ENCODE peak calls at places on chromosomes 1 and 21, in nine cellular contexts. One of them, this sample, is unnamed.

GRCh38 chr1:1616045-1616821 is 933 bp downstream of the MIB2 start:
- DNase-seq in astrocyte of the cerebellum: no peak
- DNase-seq in bronchial epithelial cell: no peak
- DNase-seq in activated B cell treated with CpG ODN at 0.5 μM for 24 hours: no peak
- DNase-seq in glutamatergic neuron: peak; percentile 49
- DNase-seq in fibroblast of villous mesenchyme: peak; percentile 48
- DNase-seq in GM13977: peak; percentile 86
- DNase-seq in WERI-Rb-1: no peak
- DNase-seq in RWPE1: no peak
- DNase-seq in this sample: no peak

GRCh38 chr1:23798662-23799142 is 1.9 kb downstream of the GALE start:
- DNase-seq in RWPE1: no peak
- DNase-seq in astrocyte of the cerebellum: no peak
- DNase-seq in activated B cell treated with CpG ODN at 0.5 μM for 24 hours: no peak
- DNase-seq in fibroblast of villous mesenchyme: no peak
- DNase-seq in bronchial epithelial cell: no peak
- DNase-seq in GM13977: peak; percentile 28
- DNase-seq in WERI-Rb-1: no peak
- DNase-seq in glutamatergic neuron: no peak
- DNase-seq in this sample: no peak

GRCh38 chr21:32604484-32604883 is 7.7 kb downstream of the CFAP298 start:
- DNase-seq in WERI-Rb-1: peak; percentile 75
- DNase-seq in GM13977: no peak
- DNase-seq in glutamatergic neuron: peak; percentile 80
- DNase-seq in activated B cell treated with CpG ODN at 0.5 μM for 24 hours: no peak
- DNase-seq in bronchial epithelial cell: no peak
- DNase-seq in RWPE1: no peak
- DNase-seq in fibroblast of villous mesenchyme: no peak
- DNase-seq in astrocyte of the cerebellum: no peak
- DNase-seq in this sample: no peak

GRCh38 chr1:245154429-245155185 is at the start of gene KIF26B:
- DNase-seq in activated B cell treated with CpG ODN at 0.5 μM for 24 hours: peak; percentile 31
- DNase-seq in WERI-Rb-1: peak; percentile 36
- DNase-seq in bronchial epithelial cell: peak; percentile 68
- DNase-seq in glutamatergic neuron: peak; percentile 65
- DNase-seq in fibroblast of villous mesenchyme: peak; percentile 61
- DNase-seq in astrocyte of the cerebellum: no peak
- DNase-seq in GM13977: peak; percentile 70
- DNase-seq in RWPE1: peak; percentile 66
- DNase-seq in this sample: peak; percentile 80

GRCh38 chr1:99645699-99646531 is at the start of gene PALMD:
- DNase-seq in fibroblast of villous mesenchyme: no peak
- DNase-seq in glutamatergic neuron: peak; percentile 39
- DNase-seq in activated B cell treated with CpG ODN at 0.5 μM for 24 hours: no peak
- DNase-seq in WERI-Rb-1: peak; percentile 61
- DNase-seq in GM13977: no peak
- DNase-seq in RWPE1: peak; percentile 32
- DNase-seq in astrocyte of the cerebellum: no peak
- DNase-seq in bronchial epithelial cell: peak; percentile 82
- DNase-seq in this sample: no peak

GRCh38 chr1:202590119-202590518 is 120.1 kb downstream of the SYT2 start:
- DNase-seq in activated B cell treated with CpG ODN at 0.5 μM for 24 hours: no peak
- DNase-seq in RWPE1: no peak
- DNase-seq in GM13977: no peak
- DNase-seq in WERI-Rb-1: no peak
- DNase-seq in glutamatergic neuron: no peak
- DNase-seq in fibroblast of villous mesenchyme: no peak
- DNase-seq in bronchial epithelial cell: no peak
- DNase-seq in astrocyte of the cerebellum: no peak
- DNase-seq in this sample: no peak

GRCh38 chr1:54180666-54181360 is 19.0 kb downstream of the CYB5RL start:
- DNase-seq in WERI-Rb-1: peak; percentile 55
- DNase-seq in astrocyte of the cerebellum: no peak
- DNase-seq in fibroblast of villous mesenchyme: no peak
- DNase-seq in activated B cell treated with CpG ODN at 0.5 μM for 24 hours: no peak
- DNase-seq in glutamatergic neuron: peak; percentile 51
- DNase-seq in GM13977: no peak
- DNase-seq in RWPE1: no peak
- DNase-seq in bronchial epithelial cell: no peak
- DNase-seq in this sample: no peak

GRCh38 chr1:21894034-21894881 is 42.9 kb downstream of the HSPG2 start:
- DNase-seq in glutamatergic neuron: no peak
- DNase-seq in GM13977: no peak
- DNase-seq in fibroblast of villous mesenchyme: no peak
- DNase-seq in astrocyte of the cerebellum: no peak
- DNase-seq in bronchial epithelial cell: no peak
- DNase-seq in activated B cell treated with CpG ODN at 0.5 μM for 24 hours: no peak
- DNase-seq in RWPE1: no peak
- DNase-seq in WERI-Rb-1: no peak
- DNase-seq in this sample: no peak

GRCh38 chr1:155218854-155219591 is 10.5 kb downstream of the MTX1 start:
- DNase-seq in astrocyte of the cerebellum: no peak
- DNase-seq in RWPE1: no peak
- DNase-seq in glutamatergic neuron: no peak
- DNase-seq in GM13977: no peak
- DNase-seq in bronchial epithelial cell: peak; percentile 63
- DNase-seq in activated B cell treated with CpG ODN at 0.5 μM for 24 hours: no peak
- DNase-seq in fibroblast of villous mesenchyme: peak; percentile 69
- DNase-seq in WERI-Rb-1: peak; percentile 79
- DNase-seq in this sample: no peak

GRCh38 chr1:245129811-245130210 is 25.0 kb upstream of the KIF26B start:
- DNase-seq in WERI-Rb-1: no peak
- DNase-seq in glutamatergic neuron: no peak
- DNase-seq in activated B cell treated with CpG ODN at 0.5 μM for 24 hours: no peak
- DNase-seq in GM13977: no peak
- DNase-seq in bronchial epithelial cell: no peak
- DNase-seq in RWPE1: no peak
- DNase-seq in fibroblast of villous mesenchyme: no peak
- DNase-seq in astrocyte of the cerebellum: peak; percentile 44
- DNase-seq in this sample: no peak

GRCh38 chr1:44605904-44606615 is 68.2 kb downstream of the TMEM53 start:
- DNase-seq in glutamatergic neuron: no peak
- DNase-seq in GM13977: no peak
- DNase-seq in activated B cell treated with CpG ODN at 0.5 μM for 24 hours: no peak
- DNase-seq in fibroblast of villous mesenchyme: no peak
- DNase-seq in astrocyte of the cerebellum: no peak
- DNase-seq in bronchial epithelial cell: peak; percentile 21
- DNase-seq in RWPE1: peak; percentile 75
- DNase-seq in WERI-Rb-1: no peak
- DNase-seq in this sample: no peak

GRCh38 chr1:44609412-44609767 is 64.9 kb downstream of the TMEM53 start:
- DNase-seq in glutamatergic neuron: peak; percentile 85
- DNase-seq in activated B cell treated with CpG ODN at 0.5 μM for 24 hours: no peak
- DNase-seq in fibroblast of villous mesenchyme: peak; percentile 49
- DNase-seq in astrocyte of the cerebellum: no peak
- DNase-seq in RWPE1: no peak
- DNase-seq in bronchial epithelial cell: peak; percentile 28
- DNase-seq in GM13977: no peak
- DNase-seq in WERI-Rb-1: peak; percentile 90
- DNase-seq in this sample: no peak

GRCh38 chr1:44609768-44610526 is 64.3 kb downstream of the TMEM53 start:
- DNase-seq in activated B cell treated with CpG ODN at 0.5 μM for 24 hours: no peak
- DNase-seq in WERI-Rb-1: no peak
- DNase-seq in GM13977: no peak
- DNase-seq in fibroblast of villous mesenchyme: no peak
- DNase-seq in RWPE1: no peak
- DNase-seq in astrocyte of the cerebellum: no peak
- DNase-seq in bronchial epithelial cell: no peak
- DNase-seq in glutamatergic neuron: no peak
- DNase-seq in this sample: no peak

GRCh38 chr1:44606701-44607281 is 67.5 kb downstream of the TMEM53 start:
- DNase-seq in astrocyte of the cerebellum: no peak
- DNase-seq in RWPE1: no peak
- DNase-seq in activated B cell treated with CpG ODN at 0.5 μM for 24 hours: no peak
- DNase-seq in fibroblast of villous mesenchyme: no peak
- DNase-seq in glutamatergic neuron: no peak
- DNase-seq in bronchial epithelial cell: no peak
- DNase-seq in GM13977: no peak
- DNase-seq in WERI-Rb-1: no peak
- DNase-seq in this sample: no peak

GRCh38 chr1:44608141-44608540 is 66.1 kb downstream of the TMEM53 start:
- DNase-seq in astrocyte of the cerebellum: no peak
- DNase-seq in WERI-Rb-1: no peak
- DNase-seq in RWPE1: no peak
- DNase-seq in fibroblast of villous mesenchyme: no peak
- DNase-seq in glutamatergic neuron: no peak
- DNase-seq in activated B cell treated with CpG ODN at 0.5 μM for 24 hours: no peak
- DNase-seq in GM13977: no peak
- DNase-seq in bronchial epithelial cell: peak; percentile 16
- DNase-seq in this sample: no peak
- TF ChIP-seq CTCF in astrocyte of the cerebellum: peak; percentile 16
- TF ChIP-seq CTCF in WERI-Rb-1: peak; percentile 36
- TF ChIP-seq CTCF in RWPE1: no peak
- TF ChIP-seq CTCF in fibroblast of villous mesenchyme: peak; percentile 33
- TF ChIP-seq CTCF in glutamatergic neuron: no peak
- TF ChIP-seq CTCF in activated B cell treated with CpG ODN at 0.5 μM for 24 hours: no peak
- TF ChIP-seq CTCF in GM13977: peak; percentile 33
- TF ChIP-seq CTCF in bronchial epithelial cell: peak; percentile 6
- TF ChIP-seq CTCF in this sample: peak; percentile 38

DNA sequence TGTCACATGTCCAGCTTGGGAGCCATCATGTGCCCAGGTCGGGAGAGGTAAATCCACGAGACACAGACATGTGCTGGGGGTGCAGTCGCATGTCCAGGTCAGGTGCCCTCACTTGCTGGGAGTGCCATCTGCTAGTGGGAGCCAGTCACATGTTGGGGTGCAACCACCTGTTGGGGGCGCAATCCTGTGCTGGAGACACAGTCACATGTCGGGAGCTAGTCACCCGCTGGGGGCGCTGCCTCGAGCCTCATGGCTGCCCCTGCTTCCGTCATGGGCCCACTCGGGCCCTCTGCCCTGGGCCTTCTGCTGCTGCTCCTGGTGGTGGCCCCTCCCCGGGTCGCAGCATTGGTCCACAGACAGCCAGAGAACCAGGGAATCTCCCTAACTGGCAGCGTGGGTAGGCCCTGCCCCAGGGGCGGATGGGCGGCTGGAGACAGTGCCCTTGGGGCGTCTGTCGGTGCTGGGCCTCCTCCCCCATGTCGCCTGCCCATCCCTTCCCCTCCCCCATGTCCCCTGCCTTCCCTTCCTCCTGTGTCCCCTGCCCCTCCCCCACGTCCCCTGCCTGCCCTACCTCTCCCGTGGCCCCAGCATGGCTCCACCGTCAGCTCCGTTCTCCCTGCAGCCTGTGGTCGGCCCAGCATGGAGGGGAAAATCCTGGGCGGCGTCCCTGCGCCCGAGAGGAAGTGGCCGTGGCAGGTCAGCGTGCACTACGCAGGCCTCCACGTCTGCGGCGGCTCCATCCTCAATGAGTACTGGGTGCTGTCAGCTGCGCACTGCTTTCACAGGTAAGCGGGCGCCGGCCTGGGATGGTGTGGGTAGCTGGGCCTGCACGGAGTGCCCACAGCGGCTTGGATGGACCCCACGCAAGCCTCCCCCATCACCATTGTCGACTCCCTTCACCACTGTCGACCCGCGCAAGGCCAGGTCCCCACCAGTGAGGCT is at the start of gene PRSS38:
- DNase-seq in WERI-Rb-1: no peak
- DNase-seq in astrocyte of the cerebellum: no peak
- DNase-seq in RWPE1: no peak
- DNase-seq in bronchial epithelial cell: no peak
- DNase-seq in glutamatergic neuron: no peak
- DNase-seq in activated B cell treated with CpG ODN at 0.5 μM for 24 hours: no peak
- DNase-seq in fibroblast of villous mesenchyme: no peak
- DNase-seq in GM13977: no peak
- DNase-seq in this sample: no peak
- TF ChIP-seq CTCF in WERI-Rb-1: no peak
- TF ChIP-seq CTCF in astrocyte of the cerebellum: no peak
- TF ChIP-seq CTCF in RWPE1: no peak
- TF ChIP-seq CTCF in bronchial epithelial cell: no peak
- TF ChIP-seq CTCF in glutamatergic neuron: no peak
- TF ChIP-seq CTCF in activated B cell treated with CpG ODN at 0.5 μM for 24 hours: no peak
- TF ChIP-seq CTCF in fibroblast of villous mesenchyme: no peak
- TF ChIP-seq CTCF in GM13977: no peak
- TF ChIP-seq CTCF in this sample: no peak

DNA sequence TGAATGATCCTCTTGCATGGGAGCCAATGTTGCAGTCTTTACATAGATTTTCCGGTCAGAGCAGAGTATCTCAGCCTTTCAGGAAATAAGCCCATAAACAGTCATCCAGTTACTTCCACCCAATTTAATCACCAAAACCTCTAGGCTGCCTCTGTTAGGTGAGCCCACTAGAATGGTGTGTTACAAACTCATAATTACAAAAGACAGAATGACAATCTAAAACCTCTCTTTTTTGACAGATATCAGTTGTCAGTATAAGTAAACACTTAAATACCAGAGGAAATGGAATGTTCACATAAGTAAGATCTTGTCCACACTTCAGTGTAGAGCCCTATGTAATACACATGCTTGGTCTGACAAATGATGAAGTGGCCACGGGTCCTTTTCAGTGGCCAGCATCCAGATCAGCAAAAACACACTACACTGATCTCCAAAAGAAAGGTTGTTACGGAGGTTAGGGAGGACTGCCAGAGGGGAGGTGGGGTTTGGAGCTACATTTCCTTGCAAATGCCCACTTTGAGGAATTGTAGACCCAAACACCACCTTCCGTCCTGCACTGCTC is 71.3 kb upstream of the FBXO28 start:
- DNase-seq in RWPE1: no peak
- DNase-seq in WERI-Rb-1: no peak
- DNase-seq in bronchial epithelial cell: no peak
- DNase-seq in fibroblast of villous mesenchyme: no peak
- DNase-seq in astrocyte of the cerebellum: no peak
- DNase-seq in activated B cell treated with CpG ODN at 0.5 μM for 24 hours: no peak
- DNase-seq in GM13977: no peak
- DNase-seq in glutamatergic neuron: no peak
- DNase-seq in this sample: no peak
- TF ChIP-seq CTCF in RWPE1: no peak
- TF ChIP-seq CTCF in WERI-Rb-1: no peak
- TF ChIP-seq CTCF in bronchial epithelial cell: no peak
- TF ChIP-seq CTCF in fibroblast of villous mesenchyme: no peak
- TF ChIP-seq CTCF in astrocyte of the cerebellum: no peak
- TF ChIP-seq CTCF in activated B cell treated with CpG ODN at 0.5 μM for 24 hours: no peak
- TF ChIP-seq CTCF in GM13977: no peak
- TF ChIP-seq CTCF in glutamatergic neuron: no peak
- TF ChIP-seq CTCF in this sample: no peak

DNA sequence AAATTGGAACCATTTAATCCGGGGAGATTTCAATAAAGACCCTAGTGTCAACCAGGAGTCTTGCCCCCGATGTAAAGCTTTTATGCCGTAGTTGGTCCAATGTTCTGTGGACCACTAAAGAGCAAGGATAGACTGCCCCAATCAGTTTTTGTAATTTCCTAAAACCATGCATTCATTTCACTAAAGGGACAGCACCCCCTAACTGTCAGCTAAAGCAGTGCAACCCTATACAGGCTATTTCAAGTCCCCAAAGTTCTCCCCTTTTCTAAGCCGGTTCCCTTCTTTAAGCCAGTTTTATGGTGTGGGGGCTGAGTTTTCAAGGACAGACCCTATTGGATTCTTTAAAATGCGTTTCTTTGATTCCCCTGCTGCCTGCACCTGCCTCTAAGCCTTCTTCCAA is 12.7 kb upstream of the PDPN start:
- DNase-seq in GM13977: no peak
- DNase-seq in bronchial epithelial cell: no peak
- DNase-seq in glutamatergic neuron: no peak
- DNase-seq in RWPE1: no peak
- DNase-seq in WERI-Rb-1: no peak
- DNase-seq in activated B cell treated with CpG ODN at 0.5 μM for 24 hours: no peak
- DNase-seq in fibroblast of villous mesenchyme: no peak
- DNase-seq in astrocyte of the cerebellum: no peak
- DNase-seq in this sample: no peak
- TF ChIP-seq CTCF in GM13977: peak; percentile 51
- TF ChIP-seq CTCF in bronchial epithelial cell: peak; percentile 55
- TF ChIP-seq CTCF in glutamatergic neuron: peak; percentile 39
- TF ChIP-seq CTCF in RWPE1: no peak
- TF ChIP-seq CTCF in WERI-Rb-1: peak; percentile 67
- TF ChIP-seq CTCF in activated B cell treated with CpG ODN at 0.5 μM for 24 hours: no peak
- TF ChIP-seq CTCF in fibroblast of villous mesenchyme: peak; percentile 50
- TF ChIP-seq CTCF in astrocyte of the cerebellum: peak; percentile 23
- TF ChIP-seq CTCF in this sample: peak; percentile 64

GRCh38 chr1:19596719-19597462 is 47.2 kb upstream of the NBL1 start:
- DNase-seq in glutamatergic neuron: peak; percentile 95
- DNase-seq in fibroblast of villous mesenchyme: peak; percentile 98
- DNase-seq in WERI-Rb-1: peak; percentile 96
- DNase-seq in astrocyte of the cerebellum: peak; percentile 92
- DNase-seq in activated B cell treated with CpG ODN at 0.5 μM for 24 hours: peak; percentile 86
- DNase-seq in RWPE1: peak; percentile 98
- DNase-seq in GM13977: peak; percentile 95
- DNase-seq in bronchial epithelial cell: peak; percentile 93
- DNase-seq in this sample: peak; percentile 95
- TF ChIP-seq CTCF in glutamatergic neuron: no peak
- TF ChIP-seq CTCF in fibroblast of villous mesenchyme: no peak
- TF ChIP-seq CTCF in WERI-Rb-1: no peak
- TF ChIP-seq CTCF in astrocyte of the cerebellum: no peak
- TF ChIP-seq CTCF in activated B cell treated with CpG ODN at 0.5 μM for 24 hours: no peak
- TF ChIP-seq CTCF in RWPE1: no peak
- TF ChIP-seq CTCF in GM13977: no peak
- TF ChIP-seq CTCF in bronchial epithelial cell: no peak
- TF ChIP-seq CTCF in this sample: no peak